ENCODE peak calls at places on chromosomes 4 and X, in ten cellular contexts. F is neural crest cell, O is adrenal gland, I is tibial nerve, X is psoas muscle, M is lower leg skin, L is GM20000, J is SK-N-SH, G is body of pancreas, S is fibroblast of pulmonary artery. D is an unnamed sample.
A peak's percentile ranks its signal among the peaks of the same experiment; 100 is the strongest.

GRCh38 chr4:107834241-107834856 is 9.6 kb downstream of the SGMS2 start:
- DNase-seq in G (no peak), M (no peak), L (no peak), J (no peak), F (no peak), S (no peak), I (no peak), X (no peak), O (no peak), D (no peak)

GRCh38 chrX:80174925-80175574 is 160.5 kb downstream of the TBX22 start:
- DNase-seq in I (peak; percentile 13), O (peak; percentile 19), S (peak; percentile 1), L (no peak), X (peak; percentile 50), F (no peak), G (peak; percentile 15), J (no peak), M (peak; percentile 78), D (no peak)

GRCh38 chr4:144288011-144288903 is 147.7 kb upstream of the GYPA start:
- DNase-seq in F (no peak), J (no peak), I (no peak), L (no peak), S (no peak), M (no peak), G (no peak), O (no peak), X (no peak), D (no peak)

GRCh38 chrX:155767101-155767878 is 113.9 kb upstream of the VAMP7 start:
- DNase-seq in I (no peak), F (peak; percentile 27), S (peak; percentile 77), G (peak; percentile 14), X (peak; percentile 21), L (peak; percentile 13), M (no peak), J (peak; percentile 25), O (peak; percentile 64), D (no peak)

GRCh38 chrX:49710744-49711319 is 15.0 kb upstream of the PAGE1 start:
- DNase-seq in I (no peak), G (no peak), F (no peak), X (no peak), S (no peak), M (no peak), L (no peak), J (no peak), O (no peak), D (no peak)

GRCh38 chrX:54808109-54808604 is 612 bp downstream of the MAGED2 start:
- DNase-seq in S (no peak), G (peak; percentile 57), I (peak; percentile 59), F (peak; percentile 57), L (peak; percentile 36), O (peak; percentile 66), J (peak; percentile 76), M (peak; percentile 91), X (peak; percentile 68), D (peak; percentile 66)

GRCh38 chr4:102170910-102171309 is 174.4 kb downstream of the SLC39A8 start:
- DNase-seq in F (no peak), M (no peak), O (no peak), J (no peak), S (no peak), X (no peak), I (no peak), L (no peak), G (no peak), D (no peak)

GRCh38 chr4:11729548-11729947 is 300.9 kb upstream of the HS3ST1 start:
- DNase-seq in I (no peak), L (no peak), F (no peak), G (no peak), S (peak; percentile 56), X (no peak), M (no peak), J (no peak), O (no peak), D (no peak)

GRCh38 chr4:83723609-83724008 is 187.7 kb downstream of the GPAT3 start:
- DNase-seq in S (no peak), X (no peak), I (no peak), G (no peak), L (no peak), J (no peak), F (no peak), O (no peak), M (no peak), D (no peak)

GRCh38 chrX:66579219-66579618 is 59.7 kb downstream of the EDA2R start:
- DNase-seq in M (no peak), L (no peak), J (no peak), G (no peak), X (no peak), O (no peak), I (no peak), F (no peak), S (no peak), D (no peak)

GRCh38 chrX:46620505-46620904 is 46.9 kb downstream of the CHST7 start:
- DNase-seq in I (no peak), M (no peak), J (no peak), G (no peak), O (no peak), S (peak; percentile 58), F (no peak), X (no peak), L (no peak), D (no peak)

DNA sequence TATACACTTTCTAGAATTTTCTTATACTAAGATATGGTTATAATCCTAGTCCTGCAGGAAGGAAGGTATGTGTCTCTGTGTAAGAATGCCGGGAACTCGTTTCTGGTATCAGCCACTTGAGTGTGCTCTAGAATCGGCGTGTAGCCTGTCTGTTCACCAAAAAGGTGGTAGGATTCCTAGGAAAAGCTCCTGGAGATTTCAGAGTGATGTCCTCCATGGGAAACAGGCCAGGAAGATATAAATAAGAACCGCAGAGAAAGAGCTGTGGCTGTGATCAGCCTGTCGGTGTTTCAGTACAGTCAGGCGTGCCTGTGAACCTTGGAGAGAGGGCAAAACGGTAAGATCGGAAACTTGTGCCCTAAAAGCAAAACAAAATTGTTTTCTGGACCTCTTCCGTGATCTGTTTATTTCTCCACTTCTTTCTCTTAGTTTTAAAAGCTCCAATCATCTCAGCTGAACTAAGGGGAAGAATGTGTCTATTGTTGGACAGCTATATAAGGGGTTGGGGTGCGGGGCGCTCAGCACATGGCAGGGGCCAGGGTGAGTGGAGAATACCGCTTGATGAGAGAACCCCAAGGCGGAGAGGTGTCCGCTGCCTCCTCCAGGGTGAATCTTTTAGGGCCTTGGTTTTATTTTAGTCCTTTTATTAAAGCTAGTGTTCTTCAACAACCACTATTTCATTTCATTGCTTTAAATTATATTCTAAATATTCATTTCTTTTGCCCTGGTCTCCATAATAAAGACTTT is 303.8 kb upstream of the TENM3 start:
- DNase-seq in S (peak; percentile 21), M (no peak), G (no peak), I (no peak), F (no peak), L (no peak), X (no peak), O (no peak), J (no peak), D (no peak)
- TF ChIP-seq CTCF in S (peak; percentile 12), M (no peak), G (no peak), I (no peak), F (no peak), L (no peak), X (no peak), O (no peak), J (no peak), D (peak; percentile 28)

GRCh38 chr4:780730-781492 is 45.0 kb downstream of the CPLX1 start:
- DNase-seq in O (no peak), L (no peak), G (no peak), F (no peak), I (no peak), S (no peak), J (peak; percentile 41), X (no peak), M (peak; percentile 87), D (peak; percentile 29)
- TF ChIP-seq CTCF in O (no peak), L (no peak), G (no peak), F (no peak), I (no peak), S (no peak), J (no peak), X (no peak), M (no peak), D (no peak)

DNA sequence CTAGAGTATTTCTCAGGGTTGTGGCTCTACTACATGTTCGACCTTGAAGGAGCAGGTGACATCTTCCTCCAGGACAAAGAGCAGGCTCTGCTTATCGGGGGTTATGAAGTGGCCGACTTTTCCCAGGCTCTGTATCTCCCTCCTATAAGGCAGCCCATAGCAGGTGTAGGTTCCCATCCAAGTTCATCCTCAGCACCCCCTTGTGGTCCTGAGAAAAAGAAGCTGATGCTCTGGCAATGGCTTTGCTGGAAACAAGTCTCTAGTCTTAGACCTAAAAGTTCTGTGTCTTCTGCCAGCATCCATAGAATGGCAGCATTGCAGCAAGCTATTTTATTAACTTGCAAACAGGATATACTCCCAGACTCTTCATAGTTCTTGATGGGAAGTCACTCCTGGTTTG is 836.6 kb upstream of the PRKX start:
- DNase-seq in L (no peak), X (no peak), S (no peak), G (no peak), F (no peak), I (no peak), O (no peak), M (no peak), J (peak; percentile 2), D (no peak)
- TF ChIP-seq CTCF in L (no peak), X (no peak), S (no peak), G (no peak), F (peak; percentile 40), I (no peak), O (no peak), M (no peak), J (no peak), D (no peak)

DNA sequence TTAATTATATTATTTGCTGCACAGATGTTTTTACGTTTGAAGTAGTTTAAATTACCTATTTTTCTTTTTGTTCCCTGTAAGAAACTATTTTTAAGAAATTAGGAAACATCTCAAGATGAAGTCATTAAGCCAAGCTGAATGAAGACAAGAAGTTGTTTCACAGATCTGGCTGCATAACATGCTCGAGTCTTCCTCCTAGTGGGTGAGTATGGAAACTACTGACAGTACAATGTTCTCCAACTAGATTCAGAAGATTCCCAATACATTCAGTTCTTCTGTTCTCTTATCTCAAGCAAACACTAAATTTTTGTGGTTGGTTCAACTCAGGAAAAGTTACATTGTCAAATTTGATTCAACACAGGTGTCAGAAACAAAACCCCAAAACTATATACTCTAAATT is 256.8 kb upstream of the VCX start:
- DNase-seq in L (peak; percentile 18), J (peak; percentile 20), I (no peak), G (no peak), O (no peak), F (no peak), X (no peak), S (peak; percentile 6), M (no peak), D (no peak)
- TF ChIP-seq CTCF in L (peak; percentile 5), J (peak; percentile 29), I (peak; percentile 22), G (no peak), O (peak; percentile 53), F (peak; percentile 78), X (peak; percentile 33), S (peak; percentile 9), M (no peak), D (peak; percentile 4)

GRCh38 chrX:107485019-107485418 is 35.6 kb downstream of the FRMPD3 start:
- DNase-seq in L (no peak), M (peak; percentile 7), J (no peak), I (no peak), X (no peak), S (no peak), O (no peak), G (no peak), F (no peak), D (no peak)
- TF ChIP-seq CTCF in L (no peak), M (no peak), J (no peak), I (no peak), X (no peak), S (no peak), O (no peak), G (no peak), F (no peak), D (peak; percentile 6)

GRCh38 chr4:39591290-39591689 is 47.4 kb downstream of the SMIM14 start:
- DNase-seq in O (no peak), X (no peak), F (no peak), J (no peak), I (no peak), M (no peak), S (peak; percentile 46), L (no peak), G (peak; percentile 51), D (peak; percentile 34)
- TF ChIP-seq CTCF in O (no peak), X (no peak), F (no peak), J (peak; percentile 39), I (no peak), M (no peak), S (peak; percentile 21), L (no peak), G (peak; percentile 23), D (peak; percentile 45)